ENCODE peak calls at places on chromosome 1, in four cellular contexts. H is posterior cingulate gyrus, J is left ventricle myocardium inferior, Z is H9. N is an unnamed sample.
A peak's percentile ranks its signal among the peaks of the same experiment; 100 is the strongest.

GRCh38 chr1:36204347-36204909 is 19.8 kb upstream of the THRAP3 start:
- DNase-seq in H (peak; percentile 33), J (peak; percentile 57), Z (no peak), N (no peak)

GRCh38 chr1:94905207-94905606 is 21.7 kb downstream of the CNN3 start:
- DNase-seq in H (no peak), J (no peak), Z (no peak), N (no peak)

GRCh38 chr1:198656500-198656932 is 17.7 kb downstream of the PTPRC start:
- DNase-seq in H (no peak), J (no peak), Z (no peak), N (no peak)

GRCh38 chr1:108692724-108693655 is 880 bp downstream of the PRPF38B start:
- DNase-seq in H (no peak), J (peak; percentile 20), Z (no peak), N (peak; percentile 29)

GRCh38 chr1:47432071-47433036 is 5.5 kb upstream of the FOXD2 start:
- DNase-seq in H (peak; percentile 89), J (peak; percentile 71), Z (peak; percentile 87), N (peak; percentile 48)

GRCh38 chr1:21251773-21252471 is 38.3 kb downstream of the ECE1 start:
- DNase-seq in H (no peak), J (no peak), Z (no peak), N (no peak)

GRCh38 chr1:3545363-3546047 is 65.8 kb downstream of the MEGF6 start:
- DNase-seq in H (no peak), J (no peak), Z (no peak), N (no peak)

GRCh38 chr1:26557078-26557477 is 27.5 kb downstream of the RPS6KA1 start:
- DNase-seq in H (no peak), J (no peak), Z (no peak), N (no peak)

GRCh38 chr1:226604846-226605572 is 56.4 kb downstream of the STUM start:
- DNase-seq in H (no peak), J (no peak), Z (no peak), N (no peak)

GRCh38 chr1:58885998-58886397 is 102.2 kb upstream of the JUN start:
- DNase-seq in H (peak; percentile 92), J (peak; percentile 45), Z (no peak), N (no peak)

GRCh38 chr1:230851291-230851691 is 17.0 kb downstream of the C1orf198 start:
- DNase-seq in H (no peak), J (no peak), Z (peak; percentile 66), N (no peak)

GRCh38 chr1:2360588-2361364 is 30.6 kb downstream of the MORN1 start:
- DNase-seq in H (peak; percentile 35), J (peak; percentile 4), Z (no peak), N (no peak)